ENCODE peak calls at places on chromosomes 3 and 15, in ten cellular contexts. Z is kidney; A is PC-9; T is transverse colon; S is right lobe of liver; Y is cardiac muscle cell; R is astrocyte; M is aorta; K is naive thymus-derived CD4-positive, alpha-beta T cell; H is left ventricle myocardium inferior. Q is an unnamed sample.

GRCh38 chr3:156382458-156383346 is 172.2 kb downstream of the SSR3 start:
- DNase-seq in S (peak; percentile 37), Y (peak; percentile 55), Z (no peak), A (no peak), R (no peak), T (peak; percentile 34), M (no peak), K (no peak), H (no peak), Q (no peak)

GRCh38 chr3:188974856-188975611 is 196.7 kb upstream of the TPRG1 start:
- DNase-seq in Z (no peak), A (no peak), R (peak; percentile 68), Y (peak; percentile 46), K (no peak), T (no peak), H (no peak), S (no peak), M (peak; percentile 50), Q (peak; percentile 70)

GRCh38 chr3:60743631-60744164 is 507.6 kb downstream of the FHIT start:
- DNase-seq in T (no peak), H (no peak), R (no peak), S (no peak), Z (no peak), M (no peak), A (no peak), Y (no peak), K (no peak), Q (no peak)

GRCh38 chr3:22245122-22245521 is 494.1 kb upstream of the ZNF385D start:
- DNase-seq in A (peak; percentile 55), M (peak; percentile 55), H (peak; percentile 20), K (no peak), T (no peak), Z (no peak), R (peak; percentile 86), S (no peak), Y (peak; percentile 93), Q (no peak)

GRCh38 chr3:11915621-11916417 is 69.1 kb upstream of the TAMM41 start:
- DNase-seq in K (no peak), A (no peak), S (no peak), Z (no peak), R (no peak), H (no peak), T (no peak), M (no peak), Y (no peak), Q (no peak)

GRCh38 chr3:127542441-127542952 is 48.0 kb downstream of the TPRA1 start:
- DNase-seq in R (no peak), T (peak; percentile 58), H (no peak), Z (no peak), S (peak; percentile 88), K (no peak), Y (no peak), M (peak; percentile 49), A (no peak), Q (no peak)

GRCh38 chr15:72183781-72184164 is 13.8 kb downstream of the GRAMD2A start:
- DNase-seq in T (no peak), S (no peak), M (no peak), K (no peak), Y (no peak), H (no peak), Z (no peak), A (no peak), R (no peak), Q (no peak)

GRCh38 chr3:62587579-62588031 is 214.3 kb upstream of the FEZF2 start:
- DNase-seq in Y (peak; percentile 83), K (no peak), M (no peak), H (no peak), T (no peak), S (no peak), Z (no peak), A (no peak), R (peak; percentile 98), Q (no peak)

GRCh38 chr3:132268956-132269355 is 48.3 kb upstream of the ACP3 start:
- DNase-seq in Y (peak; percentile 59), R (no peak), H (no peak), K (no peak), M (no peak), S (no peak), Z (no peak), A (no peak), T (no peak), Q (no peak)

GRCh38 chr3:64691051-64691450 is 3.3 kb upstream of the ADAMTS9 start:
- DNase-seq in H (no peak), Z (no peak), T (no peak), R (peak; percentile 37), S (no peak), M (no peak), Y (peak; percentile 52), A (peak; percentile 60), K (no peak), Q (no peak)

GRCh38 chr3:106086636-106087035 is 217.8 kb upstream of the CBLB start:
- DNase-seq in H (no peak), Y (no peak), R (no peak), A (no peak), S (no peak), T (no peak), M (no peak), K (no peak), Z (no peak), Q (no peak)

GRCh38 chr3:183122257-183122932 is 23.1 kb upstream of the MCCC1 start:
- DNase-seq in A (peak; percentile 51), Z (no peak), S (no peak), H (no peak), T (no peak), M (no peak), R (peak; percentile 51), K (peak; percentile 49), Y (peak; percentile 74), Q (peak; percentile 49)

GRCh38 chr3:72306800-72307341 is 521.9 kb upstream of the PROK2 start:
- DNase-seq in Y (no peak), S (peak; percentile 57), A (no peak), M (no peak), H (no peak), K (no peak), T (no peak), Z (peak; percentile 66), R (no peak), Q (no peak)

GRCh38 chr15:88645171-88646087 is 6.6 kb downstream of the ISG20 start:
- DNase-seq in Z (no peak), A (no peak), T (no peak), K (no peak), S (no peak), R (no peak), Y (no peak), M (no peak), H (no peak), Q (no peak)

GRCh38 chr15:101500865-101501551 is 11.5 kb upstream of the PCSK6 start:
- DNase-seq in T (no peak), H (no peak), M (no peak), S (no peak), K (no peak), A (no peak), R (no peak), Y (peak; percentile 50), Z (no peak), Q (no peak)

GRCh38 chr3:55007971-55008370 is 80.1 kb upstream of the LRTM1 start:
- DNase-seq in K (no peak), Z (no peak), H (no peak), M (no peak), Y (no peak), T (no peak), R (no peak), A (no peak), S (no peak), Q (no peak)

GRCh38 chr3:55000946-55001345 is 73.1 kb upstream of the LRTM1 start:
- DNase-seq in A (no peak), K (no peak), Y (no peak), T (no peak), S (no peak), Z (no peak), R (no peak), M (no peak), H (no peak), Q (no peak)

GRCh38 chr3:55009372-55009771 is 81.5 kb upstream of the LRTM1 start:
- DNase-seq in Y (no peak), M (no peak), R (no peak), H (no peak), S (no peak), Z (no peak), A (no peak), K (no peak), T (no peak), Q (no peak)

GRCh38 chr3:55002416-55002930 is 74.6 kb upstream of the LRTM1 start:
- DNase-seq in S (no peak), R (no peak), M (no peak), K (no peak), A (no peak), Y (no peak), Z (no peak), H (no peak), T (no peak), Q (no peak)

GRCh38 chr3:55006277-55006676 is 78.4 kb upstream of the LRTM1 start:
- DNase-seq in R (peak; percentile 56), H (no peak), A (no peak), T (no peak), K (no peak), M (no peak), S (no peak), Z (no peak), Y (peak; percentile 29), Q (no peak)
- H3K27ac ChIP-seq in R (no peak overlapping the region), H (no peak overlapping the region), A (no peak overlapping the region), T (no peak overlapping the region), K (no peak overlapping the region), M (no peak overlapping the region), S (no peak overlapping the region), Z (no peak overlapping the region), Y (no peak overlapping the region), Q (no peak overlapping the region)

DNA sequence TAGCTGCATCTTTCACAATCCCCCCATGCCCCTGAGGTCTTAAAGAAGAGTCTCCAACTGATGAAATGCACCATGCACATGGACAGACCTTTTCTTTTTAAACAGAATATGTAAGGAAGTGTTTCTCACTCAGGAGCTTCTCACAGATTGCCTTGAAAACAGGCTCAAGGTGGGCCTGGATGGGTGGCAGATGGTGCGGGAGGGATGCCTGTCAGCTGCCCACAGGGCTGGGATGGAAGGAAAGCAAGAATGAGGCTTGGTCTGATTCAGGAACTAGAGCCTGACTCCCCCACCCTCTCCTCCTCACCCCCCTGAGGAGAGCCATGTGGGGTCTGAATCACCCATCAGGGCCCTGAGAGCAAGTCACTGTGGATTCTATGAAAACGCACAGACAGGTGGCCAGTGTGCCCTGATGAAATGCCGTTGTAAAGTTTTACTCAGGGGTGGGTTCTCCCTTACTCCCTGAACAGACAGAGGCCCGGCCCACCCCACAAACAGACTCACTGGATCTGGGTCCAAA is 67.2 kb downstream of the UMPS start:
- DNase-seq in K (no peak), A (no peak), S (no peak), Z (no peak), M (no peak), Y (no peak), R (no peak), H (no peak), T (no peak), Q (no peak)
- H3K4me1 ChIP-seq in K (no peaks in the 10 kb centered on the region), A (peaks cover 18% of the 10 kb centered on the region), S (no peaks in the 10 kb centered on the region), Z (peaks cover 29% of the 10 kb centered on the region), M (peaks cover 6% of the 10 kb centered on the region), Y (peaks cover 30% of the 10 kb centered on the region), R (peaks cover 38% of the 10 kb centered on the region), H (peaks cover 50% of the 10 kb centered on the region), T (peaks cover 10% of the 10 kb centered on the region), Q (no peaks in the 10 kb centered on the region)

GRCh38 chr3:123695152-123695551 is 110.3 kb upstream of the HACD2 start:
- DNase-seq in T (no peak), A (no peak), S (no peak), M (no peak), H (no peak), R (no peak), Z (no peak), Y (no peak), K (no peak), Q (no peak)
- H3K4me3 ChIP-seq in T (no peak overlapping the region), A (no peak overlapping the region), S (no peak overlapping the region), M (no peak overlapping the region), H (peak overlapping the region; percentile 24), R (no peak overlapping the region), Z (no peak overlapping the region), Y (no peak overlapping the region), K (no peak overlapping the region), Q (no peak overlapping the region)

GRCh38 chr3:120561251-120562045 is 34.7 kb upstream of the NDUFB4 start:
- DNase-seq in R (peak; percentile 44), Y (peak; percentile 83), T (peak; percentile 77), H (peak; percentile 66), S (peak; percentile 62), M (peak; percentile 74), Z (peak; percentile 77), A (no peak), K (peak; percentile 60), Q (peak; percentile 44)
- H3K27ac ChIP-seq in R (no peak overlapping the region), Y (no peak overlapping the region), T (peak overlapping the region; percentile 77), H (peak overlapping the region; percentile 94), S (no peak overlapping the region), M (no peak overlapping the region), Z (no peak overlapping the region), A (no peak overlapping the region), K (no peak overlapping the region), Q (no peak overlapping the region)